ENCODE peak calls at places on chromosomes 2 and 18, in five cellular contexts. G is Panc1, M is NB4, C is psoas muscle, B is AG10803. Z is an unnamed sample.

GRCh38 chr2:17107875-17108274 is 410.4 kb downstream of the RAD51AP2 start:
- DNase-seq in G (no peak), M (no peak), C (no peak), B (no peak), Z (no peak)

GRCh38 chr2:204691911-204692510 is 146.7 kb downstream of the PARD3B start:
- DNase-seq in G (peak; percentile 32), M (peak; percentile 76), C (no peak), B (peak; percentile 90), Z (no peak)

GRCh38 chr2:236711440-236711839 is 141.8 kb downstream of the ACKR3 start:
- DNase-seq in G (no peak), M (peak; percentile 17), C (peak; percentile 64), B (peak; percentile 78), Z (no peak)

GRCh38 chr18:48228301-48228715 is 180.9 kb downstream of the ZBTB7C start:
- DNase-seq in G (no peak), M (no peak), C (peak; percentile 82), B (peak; percentile 8), Z (no peak)

GRCh38 chr2:195741191-195741590 is 84.2 kb downstream of the SLC39A10 start:
- DNase-seq in G (no peak), M (no peak), C (no peak), B (no peak), Z (no peak)

GRCh38 chr2:237097911-237098702 is 12.4 kb downstream of the COPS8 start:
- DNase-seq in G (peak; percentile 48), M (no peak), C (no peak), B (peak; percentile 88), Z (no peak)

GRCh38 chr2:100483892-100484291 is 13.6 kb downstream of the NMS start:
- DNase-seq in G (no peak), M (no peak), C (no peak), B (no peak), Z (no peak)

GRCh38 chr2:205682239-205683021 is at the start of gene NRP2:
- DNase-seq in G (no peak), M (peak; percentile 40), C (peak; percentile 81), B (peak; percentile 84), Z (peak; percentile 59)

GRCh38 chr2:7094113-7094760 is 177.0 kb downstream of the RNF144A start:
- DNase-seq in G (no peak), M (no peak), C (no peak), B (no peak), Z (no peak)

GRCh38 chr2:96251721-96252292 is 14.0 kb downstream of the TMEM127 start:
- DNase-seq in G (no peak), M (peak; percentile 58), C (peak; percentile 91), B (peak; percentile 92), Z (no peak)

GRCh38 chr2:181348091-181348837 is 108.9 kb upstream of the ITGA4 start:
- DNase-seq in G (no peak), M (no peak), C (no peak), B (no peak), Z (no peak)

GRCh38 chr2:8162602-8163001 is 519.3 kb upstream of the ID2 start:
- DNase-seq in G (no peak), M (no peak), C (no peak), B (no peak), Z (no peak)

GRCh38 chr2:137221797-137222492 is 456.6 kb downstream of the THSD7B start:
- DNase-seq in G (no peak), M (no peak), C (no peak), B (no peak), Z (no peak)

GRCh38 chr2:202307690-202308089 is 42.1 kb downstream of the NOP58 start:
- DNase-seq in G (no peak), M (peak; percentile 19), C (no peak), B (no peak), Z (no peak)

GRCh38 chr18:58694720-58695468 is 23.6 kb downstream of the MALT1 start:
- DNase-seq in G (no peak), M (no peak), C (no peak), B (no peak), Z (no peak)

DNA sequence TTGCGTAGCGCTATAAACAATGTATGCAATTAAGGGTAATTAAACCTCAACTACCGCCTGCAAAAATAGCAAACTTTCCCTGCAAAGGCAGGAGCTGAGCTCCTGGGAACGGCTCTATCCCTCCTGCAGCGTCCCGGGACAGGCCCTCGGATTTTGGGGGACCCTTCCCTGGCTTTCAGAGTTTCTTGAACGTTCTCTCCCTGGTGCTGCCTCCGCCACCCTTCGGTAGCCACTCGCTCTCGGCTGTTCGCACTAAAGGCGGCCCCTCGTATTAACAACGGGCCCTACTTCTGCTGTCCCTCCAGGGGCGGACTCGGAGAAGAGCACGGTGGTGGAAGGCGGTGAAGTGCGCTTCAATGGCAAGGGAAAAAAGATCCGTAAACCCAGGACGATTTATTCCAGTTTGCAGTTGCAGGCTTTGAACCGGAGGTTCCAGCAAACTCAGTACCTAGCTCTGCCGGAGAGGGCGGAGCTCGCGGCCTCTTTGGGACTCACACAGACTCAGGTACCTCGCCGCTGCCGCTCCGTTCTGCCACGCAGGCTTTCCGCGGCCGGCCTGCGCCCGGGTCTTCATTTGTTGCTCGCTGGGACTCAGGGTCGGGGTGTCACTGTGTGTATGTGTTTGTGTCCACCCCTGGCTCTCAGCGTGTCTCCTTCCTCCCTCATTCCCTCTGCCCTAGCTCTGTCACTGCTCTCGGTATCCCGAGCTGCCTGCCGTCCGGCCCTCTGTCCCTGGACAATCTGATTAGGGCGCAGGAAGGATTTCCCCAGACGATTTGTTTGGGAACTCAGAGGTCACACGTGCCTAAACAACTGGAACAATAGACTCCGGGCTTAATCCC is 1.3 kb downstream of the DLX1 start:
- DNase-seq in G (no peak), M (peak; percentile 45), C (no peak), B (no peak), Z (no peak)
- TF ChIP-seq CTCF in G (no peak), M (no peak), C (no peak), B (peak; percentile 29), Z (no peak)

DNA sequence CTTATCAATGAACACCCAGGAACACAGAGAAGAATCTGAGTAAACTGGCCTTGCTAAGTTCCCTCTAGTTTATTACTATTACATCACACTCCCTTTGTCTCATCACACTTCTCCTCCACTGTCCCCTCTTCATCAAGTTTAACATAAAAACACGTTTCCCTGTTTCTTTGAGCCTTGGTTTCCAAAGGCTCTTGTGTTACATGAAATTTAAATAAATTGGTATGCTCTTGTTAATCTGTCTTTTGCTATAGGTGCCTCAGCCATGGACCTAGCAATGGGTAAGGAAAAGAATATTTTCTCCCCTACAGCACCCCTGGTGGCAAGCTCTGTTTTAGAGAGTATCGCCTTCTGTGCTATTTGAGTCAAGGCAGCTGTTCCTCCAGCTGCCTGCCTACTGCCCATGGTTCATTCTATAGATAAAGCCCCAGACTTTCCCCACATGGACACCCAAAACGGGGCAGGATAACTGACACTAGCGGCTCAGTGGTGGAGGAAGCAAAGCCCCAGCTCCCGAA is 31.8 kb downstream of the TGIF1 start:
- DNase-seq in G (no peak), M (peak; percentile 47), C (no peak), B (peak; percentile 16), Z (no peak)
- TF ChIP-seq CTCF in G (peak; percentile 78), M (peak; percentile 66), C (peak; percentile 27), B (peak; percentile 54), Z (no peak)

GRCh38 chr2:119028327-119029174 is 86.6 kb downstream of the MARCO start:
- DNase-seq in G (peak; percentile 17), M (peak; percentile 46), C (no peak), B (peak; percentile 17), Z (no peak)
- TF ChIP-seq CTCF in G (peak; percentile 80), M (peak; percentile 75), C (peak; percentile 25), B (peak; percentile 58), Z (no peak)

GRCh38 chr2:153967248-153967973 is 95.7 kb downstream of the GALNT13 start:
- DNase-seq in G (no peak), M (no peak), C (no peak), B (no peak), Z (no peak)
- TF ChIP-seq CTCF in G (no peak), M (no peak), C (no peak), B (no peak), Z (no peak)

GRCh38 chr2:186274936-186275575 is 211.0 kb upstream of the ZC3H15 start:
- DNase-seq in G (no peak), M (no peak), C (no peak), B (peak; percentile 49), Z (no peak)

GRCh38 chr2:186276909-186277308 is 209.2 kb upstream of the ZC3H15 start:
- DNase-seq in G (no peak), M (no peak), C (no peak), B (no peak), Z (no peak)

DNA sequence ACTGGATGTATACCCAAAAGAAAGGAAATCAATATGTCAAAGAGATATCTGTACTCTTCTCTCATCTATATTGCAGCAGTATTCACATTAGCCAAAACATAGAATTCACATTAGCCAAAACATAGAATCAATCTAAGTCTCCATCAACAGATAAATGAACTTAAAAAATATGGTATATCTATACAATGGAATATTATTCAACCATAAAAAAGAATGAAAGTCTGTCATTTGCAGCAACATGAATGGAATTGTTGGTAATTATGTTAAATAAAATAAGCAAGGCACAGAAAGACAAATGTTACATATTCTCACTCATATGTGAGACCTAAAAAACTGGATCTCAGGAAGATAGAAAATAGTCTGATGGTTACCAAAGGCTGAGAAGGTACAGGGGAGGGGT is 212.1 kb upstream of the ZC3H15 start:
- DNase-seq in G (no peak), M (no peak), C (no peak), B (no peak), Z (no peak)
- TF ChIP-seq CTCF in G (no peak), M (no peak), C (no peak), B (no peak), Z (no peak)

DNA sequence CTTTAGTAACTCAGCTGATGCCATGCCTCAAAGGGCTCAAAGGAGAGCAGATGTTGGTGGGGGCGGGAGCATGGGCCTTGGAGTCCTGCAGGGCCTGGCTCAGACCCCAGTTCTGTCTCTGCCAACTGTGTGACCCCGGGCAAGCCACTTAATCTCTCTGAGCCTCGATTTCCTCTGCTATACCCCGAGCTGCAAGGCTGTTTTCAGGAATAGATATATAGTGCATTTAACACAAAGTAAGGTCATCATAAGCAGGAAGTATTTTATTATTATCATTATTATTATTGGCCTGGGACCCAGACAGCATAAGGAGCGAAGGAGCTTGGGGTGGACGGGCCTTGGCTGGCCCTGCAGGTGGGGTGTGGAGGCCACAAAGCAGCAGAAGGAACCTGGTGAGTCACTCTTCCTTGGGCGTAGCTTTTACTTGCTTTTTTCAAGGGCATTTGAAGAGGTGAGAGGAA is 162.7 kb downstream of the INHBB start:
- DNase-seq in G (no peak), M (no peak), C (no peak), B (no peak), Z (no peak)
- TF ChIP-seq CTCF in G (no peak), M (no peak), C (no peak), B (no peak), Z (no peak)

DNA sequence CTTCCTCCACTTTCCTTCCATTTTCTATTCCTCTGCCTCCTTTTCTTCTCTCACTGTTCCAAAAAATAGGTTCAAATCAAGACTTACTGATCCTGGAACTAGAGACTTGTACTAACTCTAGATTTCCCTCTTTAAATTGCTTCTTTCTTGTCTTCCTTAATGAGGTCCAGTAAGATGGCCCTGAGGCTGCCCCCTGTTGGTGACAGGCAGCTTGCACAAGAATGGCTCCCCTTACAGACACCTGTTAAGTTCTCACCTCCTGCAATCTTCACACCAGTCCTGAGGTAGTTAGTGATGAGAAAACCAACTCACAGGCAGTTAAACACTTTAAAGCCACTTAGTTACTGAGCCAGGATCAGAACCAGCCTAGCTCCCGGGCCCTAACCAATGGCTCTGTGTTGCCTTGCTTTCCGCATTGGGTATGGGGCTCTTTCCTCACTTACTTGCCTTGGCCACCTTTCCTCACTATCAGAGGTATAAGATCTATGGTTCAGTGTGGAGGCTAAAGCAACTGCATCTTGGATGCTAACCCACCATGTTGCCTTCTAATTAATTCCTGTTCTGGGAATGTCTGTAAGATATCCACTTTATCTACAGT is 130.6 kb downstream of the AKAIN1 start:
- DNase-seq in G (no peak), M (peak; percentile 20), C (no peak), B (no peak), Z (no peak)
- TF ChIP-seq CTCF in G (peak; percentile 45), M (peak; percentile 54), C (no peak), B (no peak), Z (no peak)

GRCh38 chr18:37309861-37310260 is 255.7 kb downstream of the CELF4 start:
- DNase-seq in G (no peak), M (no peak), C (no peak), B (no peak), Z (no peak)
- TF ChIP-seq CTCF in G (no peak), M (no peak), C (no peak), B (no peak), Z (no peak)

Z was measured in activated B cell treated with CpG ODN at 0.5 μM for 24 hours.